ENCODE peak calls at places on chromosomes 4 and X, in seven cellular contexts. One of them, this sample, is unnamed.

GRCh38 chrX:107747596-107748161 is 27.9 kb downstream of the TSC22D3 start:
- DNase-seq in fibroblast of pulmonary artery: peak; percentile 60
- DNase-seq in endodermal cell: no peak
- DNase-seq in HFFc6: peak; percentile 62
- DNase-seq in lung: peak; percentile 48
- DNase-seq in HFF-Myc: no peak
- DNase-seq in heart right ventricle: peak; percentile 37
- DNase-seq in this sample: no peak

GRCh38 chrX:9285342-9285771 is 179.5 kb upstream of the TBL1X start:
- DNase-seq in fibroblast of pulmonary artery: no peak
- DNase-seq in endodermal cell: no peak
- DNase-seq in HFFc6: no peak
- DNase-seq in lung: no peak
- DNase-seq in HFF-Myc: no peak
- DNase-seq in heart right ventricle: no peak
- DNase-seq in this sample: no peak

GRCh38 chrX:8743126-8743732 is 11.3 kb upstream of the ANOS1 start:
- DNase-seq in fibroblast of pulmonary artery: peak; percentile 48
- DNase-seq in endodermal cell: peak; percentile 90
- DNase-seq in HFFc6: peak; percentile 17
- DNase-seq in lung: peak; percentile 48
- DNase-seq in HFF-Myc: no peak
- DNase-seq in heart right ventricle: peak; percentile 17
- DNase-seq in this sample: no peak

GRCh38 chrX:115894087-115894486 is 276.5 kb upstream of the AGTR2 start:
- DNase-seq in fibroblast of pulmonary artery: peak; percentile 7
- DNase-seq in endodermal cell: no peak
- DNase-seq in HFFc6: no peak
- DNase-seq in lung: peak; percentile 38
- DNase-seq in HFF-Myc: no peak
- DNase-seq in heart right ventricle: no peak
- DNase-seq in this sample: no peak

GRCh38 chr4:13765535-13765934 is 138.0 kb upstream of the BOD1L1 start:
- DNase-seq in fibroblast of pulmonary artery: peak; percentile 43
- DNase-seq in endodermal cell: no peak
- DNase-seq in HFFc6: no peak
- DNase-seq in lung: no peak
- DNase-seq in HFF-Myc: no peak
- DNase-seq in heart right ventricle: no peak
- DNase-seq in this sample: no peak

GRCh38 chr4:8101213-8101781 is 57.3 kb downstream of the ABLIM2 start:
- DNase-seq in fibroblast of pulmonary artery: peak; percentile 72
- DNase-seq in endodermal cell: no peak
- DNase-seq in HFFc6: no peak
- DNase-seq in lung: peak; percentile 66
- DNase-seq in HFF-Myc: no peak
- DNase-seq in heart right ventricle: no peak
- DNase-seq in this sample: no peak

GRCh38 chr4:43330288-43330687 is 437.8 kb downstream of the GRXCR1 start:
- DNase-seq in fibroblast of pulmonary artery: peak; percentile 68
- DNase-seq in endodermal cell: no peak
- DNase-seq in HFFc6: no peak
- DNase-seq in lung: no peak
- DNase-seq in HFF-Myc: peak; percentile 33
- DNase-seq in heart right ventricle: no peak
- DNase-seq in this sample: no peak

GRCh38 chrX:134374910-134375309 is 85.1 kb upstream of the HPRT1 start:
- DNase-seq in fibroblast of pulmonary artery: no peak
- DNase-seq in endodermal cell: no peak
- DNase-seq in HFFc6: peak; percentile 18
- DNase-seq in lung: no peak
- DNase-seq in HFF-Myc: no peak
- DNase-seq in heart right ventricle: no peak
- DNase-seq in this sample: no peak

GRCh38 chrX:18146954-18147353 is 73.7 kb downstream of the BEND2 start:
- DNase-seq in fibroblast of pulmonary artery: peak; percentile 8
- DNase-seq in endodermal cell: peak; percentile 76
- DNase-seq in HFFc6: no peak
- DNase-seq in lung: no peak
- DNase-seq in HFF-Myc: no peak
- DNase-seq in heart right ventricle: peak; percentile 7
- DNase-seq in this sample: no peak

GRCh38 chr4:102684605-102685052 is 76.1 kb downstream of the MANBA start:
- DNase-seq in fibroblast of pulmonary artery: peak; percentile 59
- DNase-seq in endodermal cell: no peak
- DNase-seq in HFFc6: peak; percentile 82
- DNase-seq in lung: no peak
- DNase-seq in HFF-Myc: peak; percentile 29
- DNase-seq in heart right ventricle: no peak
- DNase-seq in this sample: no peak

GRCh38 chrX:10156199-10157031 is at the start of gene CLCN4:
- DNase-seq in fibroblast of pulmonary artery: peak; percentile 58
- DNase-seq in endodermal cell: peak; percentile 82
- DNase-seq in HFFc6: no peak
- DNase-seq in lung: peak; percentile 61
- DNase-seq in HFF-Myc: no peak
- DNase-seq in heart right ventricle: peak; percentile 53
- DNase-seq in this sample: no peak

GRCh38 chr4:105637409-105638258 is 70.9 kb downstream of the INTS12 start:
- DNase-seq in fibroblast of pulmonary artery: peak; percentile 49
- DNase-seq in endodermal cell: no peak
- DNase-seq in HFFc6: no peak
- DNase-seq in lung: peak; percentile 82
- DNase-seq in HFF-Myc: no peak
- DNase-seq in heart right ventricle: peak; percentile 63
- DNase-seq in this sample: no peak

GRCh38 chr4:70969076-70969475 is 24.4 kb upstream of the DCK start:
- DNase-seq in fibroblast of pulmonary artery: no peak
- DNase-seq in endodermal cell: no peak
- DNase-seq in HFFc6: no peak
- DNase-seq in lung: no peak
- DNase-seq in HFF-Myc: no peak
- DNase-seq in heart right ventricle: no peak
- DNase-seq in this sample: no peak

GRCh38 chr4:154622598-154622997 is 10.1 kb upstream of the FGG start:
- DNase-seq in fibroblast of pulmonary artery: peak; percentile 60
- DNase-seq in endodermal cell: no peak
- DNase-seq in HFFc6: peak; percentile 46
- DNase-seq in lung: no peak
- DNase-seq in HFF-Myc: no peak
- DNase-seq in heart right ventricle: no peak
- DNase-seq in this sample: no peak

GRCh38 chr4:5980436-5981155 is 37.6 kb downstream of the C4orf50 start:
- DNase-seq in fibroblast of pulmonary artery: peak; percentile 4
- DNase-seq in endodermal cell: peak; percentile 44
- DNase-seq in HFFc6: no peak
- DNase-seq in lung: no peak
- DNase-seq in HFF-Myc: no peak
- DNase-seq in heart right ventricle: no peak
- DNase-seq in this sample: no peak

GRCh38 chr4:182093431-182093831 is 149.8 kb upstream of the TENM3 start:
- DNase-seq in fibroblast of pulmonary artery: no peak
- DNase-seq in endodermal cell: no peak
- DNase-seq in HFFc6: no peak
- DNase-seq in lung: no peak
- DNase-seq in HFF-Myc: no peak
- DNase-seq in heart right ventricle: no peak
- DNase-seq in this sample: no peak

GRCh38 chr4:126627255-126627654 is 1005.5 kb upstream of the INTU start:
- DNase-seq in fibroblast of pulmonary artery: peak; percentile 45
- DNase-seq in endodermal cell: peak; percentile 62
- DNase-seq in HFFc6: peak; percentile 23
- DNase-seq in lung: no peak
- DNase-seq in HFF-Myc: no peak
- DNase-seq in heart right ventricle: no peak
- DNase-seq in this sample: no peak
- TF ChIP-seq CTCF in fibroblast of pulmonary artery: peak; percentile 78
- TF ChIP-seq CTCF in endodermal cell: peak; percentile 81
- TF ChIP-seq CTCF in HFFc6: peak; percentile 77
- TF ChIP-seq CTCF in lung: no peak
- TF ChIP-seq CTCF in HFF-Myc: peak; percentile 61
- TF ChIP-seq CTCF in heart right ventricle: no peak
- TF ChIP-seq CTCF in this sample: peak; percentile 36

DNA sequence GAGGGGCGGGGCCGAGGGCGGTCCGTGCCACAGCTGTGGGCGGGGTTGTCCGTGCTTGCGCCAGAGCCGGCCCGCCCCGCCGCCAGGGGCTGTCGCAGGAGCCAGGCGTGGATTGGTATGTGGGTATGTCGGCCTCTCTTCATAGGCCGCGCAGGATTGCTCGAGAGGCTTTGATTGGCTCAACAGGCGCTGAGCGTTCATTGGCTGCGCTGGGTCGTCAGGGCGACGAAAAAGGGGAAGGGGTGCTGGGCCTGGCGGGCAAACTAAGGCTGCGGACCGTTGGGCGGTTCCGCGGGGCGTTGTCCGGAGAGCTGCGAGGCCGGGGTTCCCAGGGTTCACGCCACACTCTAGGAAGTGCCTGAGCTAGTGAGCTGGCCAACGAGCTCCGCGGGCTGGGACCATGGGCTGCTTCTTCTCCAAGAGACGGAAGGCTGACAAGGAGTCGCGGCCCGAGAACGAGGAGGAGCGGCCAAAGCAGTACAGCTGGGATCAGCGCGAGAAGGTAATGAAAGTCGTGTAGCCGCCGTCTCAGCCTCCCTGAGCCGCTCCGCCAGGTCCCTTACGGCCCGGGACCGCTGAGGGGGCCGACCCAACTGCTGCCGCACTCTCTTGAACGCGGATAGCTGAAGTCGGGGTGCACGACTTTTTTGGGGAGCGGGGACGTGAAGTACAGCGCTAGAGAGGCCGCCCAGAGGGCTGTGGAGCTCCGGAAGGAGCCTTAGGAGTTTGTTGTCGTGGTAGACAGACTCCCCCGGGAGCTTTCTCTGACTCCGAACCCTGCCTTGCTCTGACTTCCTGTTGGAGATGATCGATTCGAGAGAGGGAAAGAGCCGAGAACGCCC is at the start of gene RP2:
- DNase-seq in fibroblast of pulmonary artery: peak; percentile 93
- DNase-seq in endodermal cell: peak; percentile 96
- DNase-seq in HFFc6: peak; percentile 91
- DNase-seq in lung: peak; percentile 91
- DNase-seq in HFF-Myc: peak; percentile 74
- DNase-seq in heart right ventricle: peak; percentile 91
- DNase-seq in this sample: peak; percentile 76
- TF ChIP-seq CTCF in fibroblast of pulmonary artery: no peak
- TF ChIP-seq CTCF in endodermal cell: peak; percentile 32
- TF ChIP-seq CTCF in HFFc6: peak; percentile 45
- TF ChIP-seq CTCF in lung: no peak
- TF ChIP-seq CTCF in HFF-Myc: no peak
- TF ChIP-seq CTCF in heart right ventricle: peak; percentile 28
- TF ChIP-seq CTCF in this sample: no peak

GRCh38 chr4:78362310-78362709 is 189.3 kb upstream of the ANXA3 start:
- DNase-seq in fibroblast of pulmonary artery: no peak
- DNase-seq in endodermal cell: peak; percentile 77
- DNase-seq in HFFc6: no peak
- DNase-seq in lung: no peak
- DNase-seq in HFF-Myc: no peak
- DNase-seq in heart right ventricle: no peak
- DNase-seq in this sample: no peak
- TF ChIP-seq CTCF in fibroblast of pulmonary artery: no peak
- TF ChIP-seq CTCF in endodermal cell: peak; percentile 39
- TF ChIP-seq CTCF in HFFc6: no peak
- TF ChIP-seq CTCF in lung: no peak
- TF ChIP-seq CTCF in HFF-Myc: no peak
- TF ChIP-seq CTCF in heart right ventricle: no peak
- TF ChIP-seq CTCF in this sample: no peak

DNA sequence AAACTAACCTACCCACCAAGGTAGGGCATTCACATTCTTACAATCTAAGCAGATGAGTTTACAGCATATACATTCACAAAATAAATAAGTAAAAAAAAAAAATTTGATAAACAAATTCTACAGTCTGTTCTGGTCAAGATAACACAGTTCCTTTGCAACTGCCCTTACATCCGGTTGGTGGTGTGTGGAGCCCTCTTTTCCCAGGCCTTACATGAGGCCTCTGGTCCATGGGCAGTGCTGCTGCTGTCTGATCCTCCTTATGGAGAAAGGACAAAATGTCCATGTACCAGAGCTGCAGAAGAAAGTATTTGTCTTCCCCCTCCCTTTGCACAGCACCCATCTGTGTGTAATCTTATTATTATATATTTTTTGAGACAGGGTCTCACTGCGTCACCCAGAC is 2.2 kb upstream of the SEPTIN11 start:
- DNase-seq in fibroblast of pulmonary artery: peak; percentile 44
- DNase-seq in endodermal cell: peak; percentile 43
- DNase-seq in HFFc6: no peak
- DNase-seq in lung: no peak
- DNase-seq in HFF-Myc: no peak
- DNase-seq in heart right ventricle: no peak
- DNase-seq in this sample: no peak
- TF ChIP-seq CTCF in fibroblast of pulmonary artery: peak; percentile 3
- TF ChIP-seq CTCF in endodermal cell: no peak
- TF ChIP-seq CTCF in HFFc6: no peak
- TF ChIP-seq CTCF in lung: no peak
- TF ChIP-seq CTCF in HFF-Myc: no peak
- TF ChIP-seq CTCF in heart right ventricle: no peak
- TF ChIP-seq CTCF in this sample: no peak

GRCh38 chr4:88528861-88529260 is 5.3 kb upstream of the PYURF start:
- DNase-seq in fibroblast of pulmonary artery: peak; percentile 33
- DNase-seq in endodermal cell: no peak
- DNase-seq in HFFc6: no peak
- DNase-seq in lung: no peak
- DNase-seq in HFF-Myc: no peak
- DNase-seq in heart right ventricle: no peak
- DNase-seq in this sample: no peak
- TF ChIP-seq CTCF in fibroblast of pulmonary artery: no peak
- TF ChIP-seq CTCF in endodermal cell: no peak
- TF ChIP-seq CTCF in HFFc6: peak; percentile 71
- TF ChIP-seq CTCF in lung: no peak
- TF ChIP-seq CTCF in HFF-Myc: no peak
- TF ChIP-seq CTCF in heart right ventricle: no peak
- TF ChIP-seq CTCF in this sample: no peak